ENCODE peak calls at places on chromosomes 11 and 22, in six cellular contexts. B, H, V, D, U and R are unnamed samples.

GRCh38 chr11:41955635-41956400 is 496.4 kb upstream of the LRRC4C start:
- DNase-seq in B (no peak), D (no peak), U (no peak), H (no peak), V (no peak), R (no peak)

GRCh38 chr11:61838501-61838900 is 10.4 kb downstream of the FADS2 start:
- DNase-seq in D (no peak), V (no peak), U (no peak), B (no peak), H (no peak), R (no peak)

GRCh38 chr11:34546511-34547206 is 33.1 kb upstream of the ELF5 start:
- DNase-seq in V (no peak), H (no peak), B (no peak), D (peak), U (no peak), R (no peak)

GRCh38 chr11:72736452-72737069 is 15.6 kb downstream of the ARAP1 start:
- DNase-seq in H (peak), U (peak), B (no peak), D (peak), V (no peak), R (peak)

GRCh38 chr22:38186429-38186828 is 4.8 kb upstream of the PLA2G6 start:
- DNase-seq in U (no peak), V (no peak), B (no peak), H (peak), D (no peak), R (no peak)

GRCh38 chr11:15660496-15660895 is 545.8 kb downstream of the INSC start:
- DNase-seq in U (no peak), V (no peak), H (no peak), B (no peak), D (peak), R (no peak)

GRCh38 chr11:75514596-75514995 is 11.1 kb downstream of the GDPD5 start:
- DNase-seq in H (no peak), U (no peak), D (no peak), B (no peak), V (no peak), R (no peak)

GRCh38 chr11:22194907-22195306 is 2.0 kb downstream of the ANO5 start:
- DNase-seq in D (no peak), V (no peak), U (no peak), B (no peak), H (no peak), R (no peak)

GRCh38 chr11:23406131-23406819 is 546.0 kb upstream of the CCDC179 start:
- DNase-seq in U (no peak), H (no peak), D (no peak), B (peak), V (no peak), R (no peak)

GRCh38 chr11:57781529-57781943 is 19.9 kb downstream of the CTNND1 start:
- DNase-seq in B (peak), D (peak), V (peak), U (no peak), H (no peak), R (peak)

GRCh38 chr11:1924121-1924520 is 4.6 kb downstream of the TNNT3 start:
- DNase-seq in U (no peak), V (no peak), D (no peak), H (no peak), B (no peak), R (no peak)

GRCh38 chr11:123065634-123066033 is 3.7 kb upstream of the HSPA8 start:
- DNase-seq in H (no peak), D (no peak), B (no peak), U (no peak), V (no peak), R (no peak)

GRCh38 chr11:489610-490185 is 17.3 kb downstream of the RNH1 start:
- DNase-seq in D (no peak), V (no peak), H (no peak), B (no peak), U (no peak), R (no peak)

GRCh38 chr11:35567737-35568465 is 42.5 kb upstream of the PAMR1 start:
- DNase-seq in V (no peak), B (no peak), U (peak), D (peak), H (no peak), R (peak)

GRCh38 chr22:38262051-38262795 is 10.6 kb downstream of the TMEM184B start:
- DNase-seq in U (no peak), D (peak), H (peak), V (peak), B (peak), R (no peak)

GRCh38 chr11:69499946-69500284 is 18.5 kb downstream of the LINC01488 start:
- DNase-seq in V (no peak), D (no peak), U (no peak), B (no peak), H (no peak), R (no peak)

GRCh38 chr11:69240332-69241074 is 53.5 kb upstream of the MYEOV start:
- DNase-seq in D (peak), V (peak), U (no peak), H (no peak), B (peak), R (no peak)

GRCh38 chr22:47100646-47101045 is 338.2 kb downstream of the TBC1D22A start:
- DNase-seq in H (no peak), D (no peak), U (no peak), B (no peak), V (no peak), R (no peak)

GRCh38 chr11:91773090-91773489 is 451.5 kb upstream of the FAT3 start:
- DNase-seq in B (peak), H (peak), D (no peak), V (no peak), U (no peak), R (no peak)

GRCh38 chr22:46581580-46582244 is 38.5 kb upstream of the GRAMD4 start:
- DNase-seq in B (no peak), V (no peak), U (no peak), D (no peak), H (no peak), R (no peak)

GRCh38 chr11:69362315-69362714 is 68.4 kb downstream of the MYEOV start:
- DNase-seq in B (peak), V (peak), U (no peak), H (no peak), D (no peak), R (no peak)

GRCh38 chr22:17785185-17786184 is 11.2 kb upstream of the BID start:
- DNase-seq in B (peak), H (peak), V (peak), D (no peak), U (no peak), R (no peak)

GRCh38 chr11:75014129-75014528 is 25.4 kb downstream of the NEU3 start:
- DNase-seq in D (no peak), V (no peak), H (peak), B (no peak), U (peak), R (peak)

GRCh38 chr11:11416917-11417316 is 63.9 kb upstream of the CSNK2A3 start:
- DNase-seq in D (no peak), V (no peak), H (no peak), B (no peak), U (peak), R (peak)

GRCh38 chr11:10293423-10294288 is at the start of gene SBF2:
- DNase-seq in B (peak), H (peak), V (peak), U (peak), D (peak), R (peak)

GRCh38 chr11:36167729-36168128 is 121.5 kb downstream of the COMMD9 start:
- DNase-seq in V (no peak), B (no peak), U (no peak), D (no peak), H (no peak), R (no peak)

GRCh38 chr22:45886502-45886901 is 90.5 kb downstream of the WNT7B start:
- DNase-seq in H (no peak), V (no peak), U (no peak), D (no peak), B (no peak), R (no peak)

GRCh38 chr11:32259641-32260081 is 168.8 kb downstream of the RCN1 start:
- DNase-seq in H (no peak), V (no peak), D (no peak), U (peak), B (no peak), R (peak)

GRCh38 chr11:43687120-43687791 is 6.7 kb downstream of the HSD17B12 start:
- DNase-seq in B (peak), H (peak), V (peak), D (no peak), U (peak), R (peak)

DNA sequence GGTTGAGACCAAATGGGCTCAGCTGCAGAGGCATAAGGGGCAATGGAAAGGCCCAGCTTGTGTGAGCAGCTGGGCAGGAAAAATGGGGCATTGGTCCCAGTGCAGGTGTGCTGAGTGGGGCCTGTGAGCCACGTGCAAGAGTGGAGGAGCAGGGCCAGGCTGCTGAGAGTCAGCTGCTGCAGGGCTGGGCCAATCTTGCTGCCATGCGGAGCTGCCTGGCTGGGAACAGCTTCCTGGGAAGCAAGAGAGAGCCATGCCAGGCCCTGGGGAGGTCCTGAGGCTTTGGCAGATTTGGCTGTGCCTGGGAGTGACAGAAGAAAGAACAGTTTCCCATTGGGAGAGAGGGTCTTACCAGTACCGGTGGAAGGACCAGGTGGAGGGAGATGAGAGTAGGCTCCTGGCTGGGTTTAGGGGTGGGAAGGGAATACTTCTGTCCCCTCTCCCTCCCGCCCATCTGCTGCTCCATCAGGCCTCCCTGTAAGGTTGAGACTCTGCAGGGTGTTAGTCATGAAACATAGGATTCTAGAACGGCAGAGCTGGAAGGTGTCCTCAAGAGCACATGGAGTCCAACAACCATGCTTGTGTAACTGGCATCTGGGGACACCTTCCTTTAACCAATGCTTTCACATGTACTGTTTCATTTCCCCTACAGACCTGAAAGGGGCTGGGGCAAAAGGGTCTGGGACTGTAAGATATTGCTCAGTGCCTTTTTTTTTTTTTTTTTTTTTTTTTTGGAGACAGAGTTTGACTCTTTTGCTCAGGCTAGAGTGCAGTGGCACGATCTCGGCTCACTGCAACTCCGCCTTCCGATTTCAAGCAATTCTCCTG is 10.4 kb downstream of the SEPTIN3 start:
- DNase-seq in V (no peak), B (no peak), D (no peak), U (no peak), H (no peak), R (no peak)
- TF ChIP-seq CTCF in V (no peak), B (no peak), D (no peak), U (no peak), H (no peak), R (no peak)

DNA sequence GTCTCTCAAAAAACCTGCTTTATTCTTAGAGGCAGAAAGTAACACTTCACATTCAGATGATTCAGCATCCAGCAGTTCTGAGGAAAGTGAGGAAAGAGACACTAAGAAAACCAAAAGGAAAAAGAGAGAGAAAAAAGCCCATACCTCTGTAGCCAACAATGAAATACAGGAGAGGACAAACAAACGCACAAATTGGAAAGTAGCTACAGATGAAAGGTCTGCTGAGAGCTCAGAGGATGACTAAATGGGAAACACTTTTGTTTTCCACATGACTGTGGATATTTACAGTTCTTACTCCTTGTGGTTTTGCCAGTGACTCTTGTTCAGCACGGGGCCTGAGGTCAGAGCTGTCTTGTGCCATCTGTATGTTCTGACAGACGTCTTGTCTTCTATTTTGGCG is 3.8 kb downstream of the TIMM8B start:
- DNase-seq in U (peak), V (no peak), H (no peak), B (no peak), D (no peak), R (no peak)
- H3K27ac ChIP-seq in U (peak), V (no peak), H (no peak), B (peak), D (no peak), R (no peak)

GRCh38 chr11:107683807-107684206 is 28.0 kb downstream of the SLN start:
- DNase-seq in B (peak), H (no peak), V (no peak), D (no peak), U (no peak), R (peak)
- TF ChIP-seq CTCF in B (peak), H (peak), V (no peak), D (no peak), U (peak), R (no peak)

DNA sequence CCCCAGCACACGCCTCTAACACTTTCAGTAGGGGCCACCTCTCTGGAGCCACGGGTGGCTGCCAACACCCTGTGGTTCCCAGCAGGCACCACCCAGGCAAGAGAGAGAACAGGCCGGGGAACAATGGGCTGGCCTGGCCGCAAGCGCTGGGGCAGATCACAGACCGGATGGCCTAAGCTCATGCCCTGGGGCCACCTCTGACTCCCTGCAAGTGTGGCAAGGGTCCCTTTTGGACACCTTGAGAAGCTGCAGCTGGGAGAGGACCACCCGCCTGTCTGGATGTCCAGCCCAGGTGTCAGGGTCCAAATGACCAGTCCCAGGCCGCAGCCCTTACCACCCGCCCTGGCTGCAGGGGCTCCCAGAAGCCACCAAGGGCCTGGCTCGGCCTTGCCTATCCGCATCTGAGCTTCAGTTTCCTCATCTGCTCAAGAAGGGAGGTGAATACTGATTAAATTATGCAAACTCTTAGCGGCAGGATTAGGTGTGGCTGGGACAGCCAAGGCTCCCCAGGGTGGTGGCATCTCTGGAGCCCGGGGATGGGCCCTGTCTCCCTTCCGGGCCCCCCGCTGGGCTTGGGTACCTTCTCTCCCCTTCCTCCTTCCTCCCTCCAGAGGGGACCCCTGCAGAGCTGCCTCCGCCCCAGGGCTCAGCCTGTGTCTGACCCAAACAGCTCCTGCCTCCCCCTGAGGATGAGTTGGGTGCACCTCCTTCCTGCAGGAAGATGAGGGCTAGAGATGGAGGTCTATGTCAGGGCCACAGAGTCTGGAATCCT is 785 bp upstream of the SUSD2 start:
- DNase-seq in V (no peak), U (no peak), D (no peak), H (no peak), B (no peak), R (no peak)
- H3K27ac ChIP-seq in V (peak), U (no peak), D (peak), H (no peak), B (no peak), R (peak)